ENCODE peak calls at places on chromosome 10, in five cellular contexts. One of them, this sample, is unnamed. For H3K4me1, the result is how much of the 10 kb centered on the place peaks cover.

GRCh38 chr10:5259952-5260578 is 63.4 kb downstream of the AKR1C4 start:
- DNase-seq in upper lobe of right lung: no peak
- DNase-seq in K562: no peak
- DNase-seq in left lung: no peak
- DNase-seq in spleen: no peak
- DNase-seq in this sample: no peak

GRCh38 chr10:68560201-68560915 is at the start of gene TET1:
- DNase-seq in upper lobe of right lung: peak
- DNase-seq in K562: peak
- DNase-seq in left lung: peak
- DNase-seq in spleen: no peak
- DNase-seq in this sample: no peak

GRCh38 chr10:86950349-86950748 is 7.1 kb downstream of the MMRN2 start:
- DNase-seq in upper lobe of right lung: peak
- DNase-seq in K562: no peak
- DNase-seq in left lung: no peak
- DNase-seq in spleen: no peak
- DNase-seq in this sample: no peak

GRCh38 chr10:108204528-108205313 is 1040.2 kb upstream of the SORCS1 start:
- DNase-seq in upper lobe of right lung: no peak
- DNase-seq in K562: peak
- DNase-seq in left lung: no peak
- DNase-seq in spleen: no peak
- DNase-seq in this sample: no peak

GRCh38 chr10:51389415-51390342 is 309.7 kb downstream of the CSTF2T start:
- DNase-seq in upper lobe of right lung: no peak
- DNase-seq in K562: peak
- DNase-seq in left lung: peak
- DNase-seq in spleen: no peak
- DNase-seq in this sample: no peak

GRCh38 chr10:93999401-93999851 is 5.7 kb downstream of the PLCE1 start:
- DNase-seq in upper lobe of right lung: no peak
- DNase-seq in K562: no peak
- DNase-seq in left lung: no peak
- DNase-seq in spleen: no peak
- DNase-seq in this sample: peak

GRCh38 chr10:112960151-112960681 is 10.2 kb downstream of the TCF7L2 start:
- DNase-seq in upper lobe of right lung: no peak
- DNase-seq in K562: no peak
- DNase-seq in left lung: no peak
- DNase-seq in spleen: no peak
- DNase-seq in this sample: no peak

GRCh38 chr10:116704926-116705325 is 37.4 kb downstream of the HSPA12A start:
- DNase-seq in upper lobe of right lung: peak
- DNase-seq in K562: no peak
- DNase-seq in left lung: no peak
- DNase-seq in spleen: no peak
- DNase-seq in this sample: no peak

GRCh38 chr10:14822879-14823755 is 14.7 kb downstream of the CDNF start:
- DNase-seq in upper lobe of right lung: no peak
- DNase-seq in K562: peak
- DNase-seq in left lung: no peak
- DNase-seq in spleen: no peak
- DNase-seq in this sample: no peak

GRCh38 chr10:113987805-113988204 is 55.9 kb upstream of the ADRB1 start:
- DNase-seq in upper lobe of right lung: no peak
- DNase-seq in K562: no peak
- DNase-seq in left lung: no peak
- DNase-seq in spleen: no peak
- DNase-seq in this sample: no peak

GRCh38 chr10:119268871-119269506 is 61.6 kb downstream of the GRK5 start:
- DNase-seq in upper lobe of right lung: peak
- DNase-seq in K562: no peak
- DNase-seq in left lung: no peak
- DNase-seq in spleen: peak
- DNase-seq in this sample: no peak

GRCh38 chr10:98208925-98209324 is 59.1 kb downstream of the LOXL4 start:
- DNase-seq in upper lobe of right lung: no peak
- DNase-seq in K562: no peak
- DNase-seq in left lung: no peak
- DNase-seq in spleen: no peak
- DNase-seq in this sample: no peak

GRCh38 chr10:6098156-6098555 is 9.3 kb downstream of the RBM17 start:
- DNase-seq in upper lobe of right lung: no peak
- DNase-seq in K562: no peak
- DNase-seq in left lung: no peak
- DNase-seq in spleen: no peak
- DNase-seq in this sample: no peak

GRCh38 chr10:9228770-9229169 is 1174.3 kb downstream of the GATA3 start:
- DNase-seq in upper lobe of right lung: no peak
- DNase-seq in K562: no peak
- DNase-seq in left lung: no peak
- DNase-seq in spleen: no peak
- DNase-seq in this sample: no peak

GRCh38 chr10:43206391-43207235 is 60.3 kb downstream of the RASGEF1A start:
- DNase-seq in upper lobe of right lung: peak
- DNase-seq in K562: no peak
- DNase-seq in left lung: peak
- DNase-seq in spleen: peak
- DNase-seq in this sample: peak

GRCh38 chr10:102696736-102697135 is 17.5 kb downstream of the ARL3 start:
- DNase-seq in upper lobe of right lung: no peak
- DNase-seq in K562: no peak
- DNase-seq in left lung: no peak
- DNase-seq in spleen: no peak
- DNase-seq in this sample: no peak

GRCh38 chr10:84166620-84167288 is 6.8 kb upstream of the GPR15LG start:
- DNase-seq in upper lobe of right lung: no peak
- DNase-seq in K562: no peak
- DNase-seq in left lung: no peak
- DNase-seq in spleen: no peak
- DNase-seq in this sample: no peak

GRCh38 chr10:8221481-8221880 is 167.0 kb downstream of the GATA3 start:
- DNase-seq in upper lobe of right lung: no peak
- DNase-seq in K562: no peak
- DNase-seq in left lung: no peak
- DNase-seq in spleen: no peak
- DNase-seq in this sample: no peak

GRCh38 chr10:35451103-35452016 is 115.1 kb downstream of the CCNY start:
- DNase-seq in upper lobe of right lung: no peak
- DNase-seq in K562: peak
- DNase-seq in left lung: no peak
- DNase-seq in spleen: no peak
- DNase-seq in this sample: no peak

GRCh38 chr10:121041499-121041898 is 190.3 kb downstream of the WDR11 start:
- DNase-seq in upper lobe of right lung: no peak
- DNase-seq in K562: no peak
- DNase-seq in left lung: no peak
- DNase-seq in spleen: no peak
- DNase-seq in this sample: no peak

GRCh38 chr10:23174974-23175512 is 17.1 kb upstream of the PTF1A start:
- DNase-seq in upper lobe of right lung: no peak
- DNase-seq in K562: no peak
- DNase-seq in left lung: no peak
- DNase-seq in spleen: no peak
- DNase-seq in this sample: no peak

GRCh38 chr10:23174075-23174973 is 17.8 kb upstream of the PTF1A start:
- DNase-seq in upper lobe of right lung: no peak
- DNase-seq in K562: no peak
- DNase-seq in left lung: no peak
- DNase-seq in spleen: no peak
- DNase-seq in this sample: no peak

GRCh38 chr10:23172429-23172828 is 19.7 kb upstream of the PTF1A start:
- DNase-seq in upper lobe of right lung: no peak
- DNase-seq in K562: no peak
- DNase-seq in left lung: no peak
- DNase-seq in spleen: no peak
- DNase-seq in this sample: no peak

GRCh38 chr10:23172846-23173548 is 19.1 kb upstream of the PTF1A start:
- DNase-seq in upper lobe of right lung: no peak
- DNase-seq in K562: no peak
- DNase-seq in left lung: no peak
- DNase-seq in spleen: no peak
- DNase-seq in this sample: no peak

GRCh38 chr10:23173549-23174074 is 18.5 kb upstream of the PTF1A start:
- DNase-seq in upper lobe of right lung: no peak
- DNase-seq in K562: no peak
- DNase-seq in left lung: no peak
- DNase-seq in spleen: no peak
- DNase-seq in this sample: no peak
- H3K4me3 ChIP-seq in upper lobe of right lung: no peak
- H3K4me3 ChIP-seq in K562: no peak
- H3K4me3 ChIP-seq in left lung: no peak
- H3K4me3 ChIP-seq in spleen: no peak
- H3K4me3 ChIP-seq in this sample: no peak

GRCh38 chr10:79400567-79401004 is 44.8 kb downstream of the ZCCHC24 start:
- DNase-seq in upper lobe of right lung: peak
- DNase-seq in K562: peak
- DNase-seq in left lung: no peak
- DNase-seq in spleen: peak
- DNase-seq in this sample: no peak
- H3K4me1 ChIP-seq in upper lobe of right lung: half or more
- H3K4me1 ChIP-seq in K562: half or more
- H3K4me1 ChIP-seq in left lung: half or more
- H3K4me1 ChIP-seq in spleen: half or more
- H3K4me1 ChIP-seq in this sample: under half

GRCh38 chr10:132638130-132638515 is 100.5 kb downstream of the INPP5A start:
- DNase-seq in upper lobe of right lung: peak
- DNase-seq in K562: no peak
- DNase-seq in left lung: no peak
- DNase-seq in spleen: peak
- DNase-seq in this sample: no peak
- TF ChIP-seq CTCF in upper lobe of right lung: no peak
- TF ChIP-seq CTCF in K562: no peak
- TF ChIP-seq CTCF in left lung: no peak
- TF ChIP-seq CTCF in spleen: no peak
- TF ChIP-seq CTCF in this sample: no peak

GRCh38 chr10:124144536-124144935 is 51.1 kb upstream of the CHST15 start:
- DNase-seq in upper lobe of right lung: no peak
- DNase-seq in K562: no peak
- DNase-seq in left lung: peak
- DNase-seq in spleen: peak
- DNase-seq in this sample: no peak
- H3K4me3 ChIP-seq in upper lobe of right lung: no peak
- H3K4me3 ChIP-seq in K562: no peak
- H3K4me3 ChIP-seq in left lung: no peak
- H3K4me3 ChIP-seq in spleen: no peak
- H3K4me3 ChIP-seq in this sample: no peak

GRCh38 chr10:77289790-77290189 is 347.8 kb downstream of the KCNMA1 start:
- DNase-seq in upper lobe of right lung: no peak
- DNase-seq in K562: no peak
- DNase-seq in left lung: no peak
- DNase-seq in spleen: no peak
- DNase-seq in this sample: no peak

GRCh38 chr10:77286851-77287250 is 350.8 kb downstream of the KCNMA1 start:
- DNase-seq in upper lobe of right lung: no peak
- DNase-seq in K562: no peak
- DNase-seq in left lung: no peak
- DNase-seq in spleen: no peak
- DNase-seq in this sample: no peak

GRCh38 chr10:77287647-77288120 is 349.9 kb downstream of the KCNMA1 start:
- DNase-seq in upper lobe of right lung: no peak
- DNase-seq in K562: no peak
- DNase-seq in left lung: no peak
- DNase-seq in spleen: no peak
- DNase-seq in this sample: no peak

GRCh38 chr10:77290528-77291155 is 347.0 kb downstream of the KCNMA1 start:
- DNase-seq in upper lobe of right lung: no peak
- DNase-seq in K562: no peak
- DNase-seq in left lung: no peak
- DNase-seq in spleen: no peak
- DNase-seq in this sample: no peak

DNA sequence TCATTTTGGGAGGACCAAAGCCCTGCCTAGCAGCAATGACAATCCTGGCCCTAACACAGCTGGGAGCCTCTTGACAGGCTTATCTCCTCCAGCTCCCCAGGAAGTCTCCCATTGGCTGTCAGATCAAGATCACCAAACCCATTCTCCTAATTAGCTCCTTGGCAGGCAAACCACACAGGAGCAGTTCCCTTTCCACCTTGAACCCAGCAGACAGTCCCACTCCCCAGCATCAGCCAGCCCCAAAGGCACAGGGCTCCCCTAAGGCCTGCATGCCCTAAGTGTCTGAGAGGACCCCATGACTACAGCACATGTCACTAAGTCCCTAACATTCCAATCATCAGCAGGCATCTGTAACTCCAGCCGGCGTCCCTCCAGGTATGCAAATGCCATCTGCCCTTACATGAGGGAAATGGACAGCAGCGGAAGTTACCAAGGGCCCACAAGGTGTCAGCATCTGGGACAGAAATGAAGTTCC is 348.5 kb downstream of the KCNMA1 start:
- DNase-seq in upper lobe of right lung: no peak
- DNase-seq in K562: no peak
- DNase-seq in left lung: no peak
- DNase-seq in spleen: no peak
- DNase-seq in this sample: no peak
- H3K4me1 ChIP-seq in upper lobe of right lung: under half
- H3K4me1 ChIP-seq in K562: under half
- H3K4me1 ChIP-seq in left lung: under half
- H3K4me1 ChIP-seq in spleen: under half
- H3K4me1 ChIP-seq in this sample: under half

This sample was measured in breast epithelium.